ENCODE peak calls at places on chromosomes 5 and 9, in nine cellular contexts. Q, M, J, U, L, X, V, C and S are unnamed samples.

GRCh38 chr5:72267685-72268084 is 52.4 kb downstream of the MRPS27 start:
- DNase-seq in Q (no peak), M (no peak), C (no peak), V (no peak), X (no peak), L (peak), J (no peak), U (no peak), S (no peak)

GRCh38 chr5:21593261-21593660 is 1259.9 kb downstream of the CDH12 start:
- DNase-seq in M (no peak), C (no peak), U (no peak), V (no peak), L (no peak), J (no peak), Q (no peak), X (no peak), S (no peak)

GRCh38 chr9:2962471-2963172 is 118.7 kb upstream of the PUM3 start:
- DNase-seq in L (no peak), V (no peak), Q (no peak), X (peak), U (no peak), C (no peak), J (no peak), M (no peak), S (no peak)

GRCh38 chr5:110054240-110054639 is 364.5 kb downstream of the MAN2A1 start:
- DNase-seq in J (peak), X (peak), V (peak), U (no peak), C (peak), L (peak), M (no peak), Q (peak), S (peak)

GRCh38 chr9:130343445-130343918 is 77.9 kb downstream of the HMCN2 start:
- DNase-seq in X (no peak), M (peak), L (no peak), Q (peak), U (no peak), C (peak), V (no peak), J (no peak), S (peak)

GRCh38 chr5:2203774-2204173 is 321.0 kb upstream of the IRX4 start:
- DNase-seq in J (no peak), L (no peak), M (no peak), C (no peak), Q (no peak), X (no peak), V (no peak), U (no peak), S (no peak)

GRCh38 chr5:61964199-61964598 is 341.8 kb upstream of the KIF2A start:
- DNase-seq in J (no peak), C (no peak), X (peak), L (peak), M (no peak), U (no peak), V (no peak), Q (no peak), S (no peak)

GRCh38 chr9:12091865-12092527 is 601.2 kb upstream of the TYRP1 start:
- DNase-seq in J (no peak), C (no peak), X (no peak), L (no peak), U (no peak), V (no peak), M (no peak), Q (no peak), S (no peak)

GRCh38 chr5:147234825-147235635 is at the start of gene STK32A:
- DNase-seq in C (peak), L (peak), V (peak), U (peak), J (peak), M (peak), Q (no peak), X (peak), S (no peak)

GRCh38 chr5:140672455-140673186 is 755 bp downstream of the DND1 start:
- DNase-seq in U (no peak), L (peak), M (no peak), J (no peak), Q (no peak), X (no peak), C (peak), V (peak), S (peak)

GRCh38 chr9:13378171-13378570 is 98.7 kb upstream of the MPDZ start:
- DNase-seq in X (no peak), M (no peak), L (peak), Q (no peak), V (peak), U (no peak), C (no peak), J (no peak), S (no peak)

GRCh38 chr9:18061856-18062255 is 412.1 kb upstream of the ADAMTSL1 start:
- DNase-seq in V (no peak), U (no peak), X (no peak), L (no peak), J (no peak), C (no peak), Q (no peak), M (no peak), S (no peak)

GRCh38 chr9:134932656-134933055 is 14.9 kb upstream of the FCN1 start:
- DNase-seq in X (no peak), J (no peak), V (no peak), U (no peak), M (no peak), C (no peak), Q (no peak), L (no peak), S (no peak)

GRCh38 chr5:177036443-177036842 is 13.9 kb downstream of the ZNF346 start:
- DNase-seq in V (no peak), J (no peak), C (no peak), Q (no peak), M (no peak), L (no peak), X (no peak), U (peak), S (no peak)

GRCh38 chr5:176653986-176654385 is 6.7 kb downstream of the TSPAN17 start:
- DNase-seq in C (no peak), L (no peak), J (no peak), X (no peak), V (no peak), Q (no peak), U (no peak), M (no peak), S (no peak)

GRCh38 chr5:173971681-173972080 is 17.3 kb upstream of the C5orf47 start:
- DNase-seq in L (no peak), C (no peak), M (no peak), J (no peak), U (no peak), X (no peak), V (no peak), Q (no peak), S (no peak)

GRCh38 chr5:143279698-143280097 is 123.8 kb downstream of the NR3C1 start:
- DNase-seq in U (no peak), C (no peak), J (no peak), X (no peak), L (peak), V (no peak), Q (no peak), M (no peak), S (no peak)

GRCh38 chr5:177553671-177554429 is 513 bp downstream of the FAM193B start:
- DNase-seq in J (no peak), C (no peak), Q (peak), X (peak), M (peak), V (peak), L (no peak), U (no peak), S (no peak)

GRCh38 chr9:136848393-136849037 is 694 bp upstream of the PHPT1 start:
- DNase-seq in C (peak), L (no peak), V (no peak), X (peak), U (no peak), J (no peak), Q (no peak), M (no peak), S (no peak)

GRCh38 chr5:135151256-135151655 is 117.2 kb upstream of the PITX1 start:
- DNase-seq in Q (no peak), M (no peak), L (no peak), U (no peak), V (no peak), X (no peak), J (no peak), C (no peak), S (no peak)

GRCh38 chr5:150079655-150080461 is 6.5 kb downstream of the CSF1R start:
- DNase-seq in L (no peak), Q (no peak), X (no peak), J (no peak), C (peak), U (no peak), V (no peak), M (no peak), S (no peak)

GRCh38 chr9:105299190-105299854 is 54.9 kb downstream of the SLC44A1 start:
- DNase-seq in U (no peak), V (peak), C (no peak), M (no peak), X (peak), Q (no peak), J (peak), L (peak), S (no peak)

GRCh38 chr5:131277875-131278795 is 14.3 kb downstream of the CDC42SE2 start:
- DNase-seq in U (no peak), V (no peak), C (no peak), M (no peak), L (no peak), X (no peak), J (no peak), Q (no peak), S (no peak)

GRCh38 chr5:56026863-56027300 is 32.1 kb upstream of the IL6ST start:
- DNase-seq in V (peak), L (peak), U (no peak), C (no peak), J (no peak), X (peak), M (no peak), Q (no peak), S (no peak)

GRCh38 chr9:121750259-121750714 is 98.9 kb downstream of the DAB2IP start:
- DNase-seq in M (no peak), U (no peak), C (no peak), Q (no peak), L (no peak), X (no peak), V (no peak), J (no peak), S (no peak)

GRCh38 chr5:155532621-155533314 is 519.2 kb downstream of the KIF4B start:
- DNase-seq in Q (no peak), U (no peak), J (no peak), L (peak), C (no peak), M (no peak), V (no peak), X (peak), S (no peak)

DNA sequence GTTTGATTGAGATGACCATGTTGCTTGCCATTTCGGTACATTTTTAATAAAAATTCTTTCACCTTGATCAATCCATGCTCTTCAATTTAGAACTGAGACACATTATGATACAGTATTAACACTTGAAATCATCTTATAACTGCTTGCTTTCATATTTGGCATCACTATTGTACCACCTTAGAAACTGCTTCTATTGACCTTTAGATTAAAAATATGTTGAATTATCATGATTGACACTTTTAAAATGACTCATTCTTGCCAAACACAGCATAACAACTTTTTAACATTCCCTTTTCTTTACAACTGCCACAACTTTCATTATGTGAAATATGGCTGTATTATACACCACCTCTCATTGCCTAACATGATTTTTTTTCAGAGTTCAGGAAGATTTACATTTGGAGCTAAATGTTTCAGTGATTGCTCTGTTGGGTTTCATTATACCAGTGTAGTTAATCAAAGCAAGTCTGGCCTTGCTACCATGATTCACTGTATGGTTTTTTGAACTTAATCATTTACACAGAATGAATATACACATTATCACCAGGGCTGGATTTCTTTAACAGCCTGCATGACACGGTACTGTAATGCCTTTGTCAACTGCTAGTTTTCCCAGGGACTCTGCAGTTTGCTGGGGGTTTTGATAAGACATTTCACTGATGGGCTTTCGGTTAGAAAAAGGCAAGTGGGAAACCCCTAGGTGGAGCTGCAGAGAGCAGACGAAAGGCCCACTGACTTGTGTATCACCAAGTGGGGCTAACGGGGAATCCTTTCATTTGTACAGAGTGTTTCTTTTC is 93.6 kb upstream of the TLE4 start:
- DNase-seq in M (peak), U (no peak), X (peak), V (peak), J (peak), C (peak), Q (no peak), L (peak), S (no peak)
- TF ChIP-seq CTCF in M (peak), U (peak), X (peak), V (peak), J (no peak), C (peak), Q (peak), L (no peak), S (peak)

DNA sequence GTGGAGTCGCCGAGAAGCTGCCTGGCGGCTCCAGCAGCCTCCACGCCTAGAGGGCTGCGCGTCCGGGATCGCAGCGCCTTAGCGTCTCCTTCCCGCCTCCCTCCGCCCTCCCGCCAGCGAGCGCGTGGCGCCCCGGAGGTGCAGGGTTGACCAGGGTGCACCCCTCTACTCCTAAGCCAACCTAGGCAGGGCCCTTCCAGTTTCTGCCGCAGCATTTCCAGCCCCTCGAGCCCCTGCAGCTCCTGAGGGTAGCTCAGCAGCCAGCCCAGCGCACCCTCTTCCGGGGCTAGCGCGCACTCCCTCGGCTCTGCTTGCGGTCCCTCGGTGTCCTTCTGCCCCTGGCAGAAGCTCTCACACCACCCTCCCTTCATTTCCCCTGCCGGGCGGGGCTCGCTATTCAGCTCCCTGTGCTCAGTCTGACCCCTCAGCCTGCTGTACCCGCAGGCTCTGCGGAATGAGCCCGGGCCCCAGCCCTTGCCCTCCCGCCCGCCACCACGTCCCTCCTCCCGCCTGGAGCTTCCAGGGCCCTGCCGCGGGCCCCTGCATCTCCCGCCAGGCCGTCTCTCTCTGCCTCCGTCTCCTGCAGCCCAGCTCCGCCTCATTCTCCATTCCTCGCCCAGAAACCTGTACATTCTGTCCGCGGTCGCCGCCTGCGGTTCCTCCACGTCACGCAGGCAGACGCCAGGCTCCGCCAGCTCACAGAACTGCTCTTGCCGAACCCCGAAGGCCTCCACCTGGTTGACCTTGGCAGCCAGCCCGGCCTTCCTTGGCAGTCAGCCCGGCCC is 61.8 kb downstream of the SPATA31C2 start:
- DNase-seq in X (peak), V (peak), J (peak), U (peak), C (peak), Q (no peak), M (peak), L (peak), S (peak)
- TF ChIP-seq CTCF in X (peak), V (peak), J (no peak), U (peak), C (no peak), Q (no peak), M (peak), L (peak), S (peak)

GRCh38 chr9:91680129-91680528 is 256.5 kb upstream of the NFIL3 start:
- DNase-seq in X (no peak), L (peak), M (no peak), V (no peak), C (no peak), Q (no peak), J (no peak), U (no peak), S (no peak)

GRCh38 chr9:91677354-91677753 is 253.7 kb upstream of the NFIL3 start:
- DNase-seq in U (no peak), C (no peak), X (no peak), V (peak), J (no peak), Q (no peak), M (no peak), L (peak), S (no peak)

GRCh38 chr9:91677822-91678221 is 254.2 kb upstream of the NFIL3 start:
- DNase-seq in X (no peak), Q (no peak), V (no peak), C (no peak), U (no peak), L (no peak), J (no peak), M (no peak), S (no peak)

GRCh38 chr9:91678807-91679206 is 255.2 kb upstream of the NFIL3 start:
- DNase-seq in V (no peak), U (no peak), J (no peak), C (no peak), Q (no peak), M (no peak), X (no peak), L (no peak), S (no peak)

DNA sequence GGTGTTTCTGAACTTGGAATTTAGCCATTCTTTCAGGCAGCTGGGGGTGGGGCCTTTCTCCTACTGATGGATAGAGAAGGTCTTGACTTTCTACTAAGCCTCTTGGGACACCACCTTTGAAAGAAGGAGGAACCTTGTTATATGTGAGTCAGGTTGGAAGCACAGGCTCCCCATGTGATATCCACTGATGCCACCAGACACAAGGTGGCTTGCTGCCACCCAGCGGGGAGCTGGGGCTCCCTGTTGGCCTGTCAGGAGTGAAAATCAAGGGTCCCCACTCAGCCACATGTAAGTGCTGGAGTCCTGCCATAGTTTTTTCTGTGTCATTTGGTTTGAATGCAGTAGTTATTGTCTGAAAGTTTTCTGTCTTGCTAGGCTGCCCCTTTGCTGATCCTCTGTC is 252.4 kb upstream of the NFIL3 start:
- DNase-seq in Q (no peak), V (no peak), X (peak), J (no peak), L (peak), C (no peak), U (no peak), M (peak), S (no peak)
- TF ChIP-seq CTCF in Q (no peak), V (peak), X (peak), J (no peak), L (no peak), C (no peak), U (no peak), M (peak), S (peak)

GRCh38 chr9:95181226-95181818 is 136.2 kb downstream of the FANCC start:
- DNase-seq in U (no peak), J (no peak), X (no peak), L (no peak), Q (no peak), M (no peak), C (no peak), V (peak), S (no peak)
- TF ChIP-seq CTCF in U (peak), J (peak), X (peak), L (no peak), Q (peak), M (no peak), C (peak), V (peak), S (peak)